ENCODE peak calls at places on chromosomes 11 and 22, in four cellular contexts. Q is heart left ventricle, Z is psoas muscle, P is OCI-LY7. S is an unnamed sample.

GRCh38 chr11:16787035-16787744 is 48.7 kb downstream of the C11orf58 start:
- DNase-seq in Q (no peak), Z (no peak), P (no peak), S (no peak)

GRCh38 chr11:112511906-112512305 is 251.2 kb upstream of the PLET1 start:
- DNase-seq in P (no peak), Z (no peak), Q (no peak), S (no peak)

GRCh38 chr11:128302425-128303186 is 284.8 kb downstream of the ETS1 start:
- DNase-seq in Q (no peak), P (peak), Z (no peak), S (peak)

GRCh38 chr11:79040348-79040747 is 400.5 kb downstream of the TENM4 start:
- DNase-seq in Z (no peak), P (no peak), Q (no peak), S (no peak)

GRCh38 chr11:111694851-111695250 is 71.3 kb downstream of the PPP2R1B start:
- DNase-seq in Z (peak), Q (no peak), P (peak), S (no peak)

GRCh38 chr11:11993814-11994213 is 14.6 kb downstream of the DKK3 start:
- DNase-seq in Q (no peak), P (no peak), Z (no peak), S (no peak)

GRCh38 chr11:112655386-112655785 is 305.8 kb upstream of the NCAM1 start:
- DNase-seq in Q (peak), P (no peak), Z (peak), S (no peak)

GRCh38 chr22:25714070-25714469 is 27.9 kb upstream of the MYO18B start:
- DNase-seq in Z (no peak), P (no peak), Q (no peak), S (no peak)

GRCh38 chr11:118998822-118999221 is 884 bp downstream of the CENATAC start:
- DNase-seq in Z (no peak), Q (no peak), P (no peak), S (no peak)

GRCh38 chr11:92546089-92546488 is 321.5 kb downstream of the FAT3 start:
- DNase-seq in Q (no peak), Z (no peak), P (no peak), S (no peak)

GRCh38 chr22:20131856-20132685 is 467 bp downstream of the ZDHHC8 start:
- DNase-seq in Z (peak), Q (no peak), P (no peak), S (no peak)

GRCh38 chr22:36439481-36440271 is 41.8 kb downstream of the TXN2 start:
- DNase-seq in Z (peak), Q (peak), P (no peak), S (no peak)

GRCh38 chr11:131748146-131749050 is 378.0 kb downstream of the NTM start:
- DNase-seq in P (peak), Z (peak), Q (no peak), S (peak)

GRCh38 chr11:613369-613968 is 2.3 kb downstream of the IRF7 start:
- DNase-seq in Z (no peak), Q (peak), P (peak), S (peak)

GRCh38 chr22:22424210-22424800 is 84.2 kb downstream of the ZNF280B start:
- DNase-seq in P (no peak), Z (no peak), Q (no peak), S (no peak)

GRCh38 chr11:66842896-66843775 is at the start of gene RCE1:
- DNase-seq in Z (peak), Q (peak), P (peak), S (peak)

GRCh38 chr22:42084874-42085273 is 5.4 kb downstream of the SMDT1 start:
- DNase-seq in Z (no peak), Q (no peak), P (no peak), S (no peak)

GRCh38 chr11:131002145-131002544 is 85.9 kb upstream of the SNX19 start:
- DNase-seq in P (no peak), Z (no peak), Q (no peak), S (no peak)

GRCh38 chr11:20162340-20162739 is 2.1 kb upstream of the DBX1 start:
- DNase-seq in Q (no peak), Z (no peak), P (no peak), S (no peak)

GRCh38 chr11:20163778-20164133 is 3.5 kb upstream of the DBX1 start:
- DNase-seq in P (no peak), Z (no peak), Q (no peak), S (no peak)

GRCh38 chr11:20164152-20164551 is 3.9 kb upstream of the DBX1 start:
- DNase-seq in Q (no peak), P (no peak), Z (no peak), S (no peak)

GRCh38 chr11:20161923-20162322 is 1.6 kb upstream of the DBX1 start:
- DNase-seq in P (no peak), Q (no peak), Z (no peak), S (no peak)

DNA sequence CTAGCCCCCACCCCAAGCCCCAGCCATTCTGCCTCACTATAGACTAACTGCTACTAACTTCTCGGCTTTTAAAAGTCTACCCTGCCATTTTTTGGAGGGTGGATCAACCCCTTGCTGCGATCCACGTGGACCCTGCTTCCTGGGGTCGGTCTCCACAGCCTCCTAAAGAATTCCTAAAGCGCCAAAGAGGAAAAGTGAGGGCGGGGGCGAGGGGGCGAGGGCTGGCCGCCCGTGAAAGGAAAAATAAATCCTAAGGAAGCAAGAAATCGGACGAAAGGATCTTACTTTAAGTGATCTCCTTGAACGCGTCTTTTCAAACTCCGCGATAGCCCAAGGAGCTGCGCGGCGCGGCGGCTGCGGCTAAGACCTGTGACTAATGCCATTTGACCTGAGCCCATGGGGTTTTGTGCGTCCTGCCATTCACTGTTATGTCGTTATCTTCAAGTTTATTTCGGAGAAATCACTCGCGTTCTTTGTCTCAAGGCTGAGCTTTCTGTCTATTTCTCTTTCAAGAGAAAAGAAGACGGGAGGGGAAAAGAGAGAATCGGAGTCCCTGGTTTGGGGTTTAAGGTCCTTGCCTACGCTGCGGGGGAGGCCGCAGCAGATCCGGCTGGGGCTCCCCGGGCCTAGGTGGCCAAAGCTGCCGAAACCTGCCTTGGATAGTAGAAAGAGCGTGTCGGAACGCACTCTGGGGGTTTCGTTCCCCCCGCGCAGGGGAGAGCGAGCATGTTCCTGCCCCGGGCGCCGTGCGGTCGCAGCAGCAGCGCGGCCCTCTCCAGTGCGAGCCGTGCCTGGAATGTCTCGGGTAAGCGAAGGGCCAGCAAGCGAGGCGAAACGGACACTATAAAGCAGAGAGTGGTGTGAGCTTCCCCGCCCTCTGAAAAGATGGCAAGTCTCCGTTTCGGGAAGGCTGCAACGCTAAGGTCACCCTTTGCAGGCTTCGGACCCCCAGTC is 2.8 kb upstream of the DBX1 start:
- DNase-seq in Q (no peak), Z (no peak), P (no peak), S (no peak)
- H3K4me3 ChIP-seq in Q (peak), Z (peak), P (no peak), S (no peak)

GRCh38 chr11:68685656-68686380 is 1.5 kb downstream of the GAL start:
- DNase-seq in Z (no peak), Q (no peak), P (no peak), S (no peak)

GRCh38 chr11:68683086-68683951 is 1.0 kb upstream of the GAL start:
- DNase-seq in P (no peak), Q (no peak), Z (no peak), S (no peak)

GRCh38 chr11:68682531-68682931 is 1.8 kb upstream of the GAL start:
- DNase-seq in Q (no peak), Z (no peak), P (no peak), S (no peak)

GRCh38 chr11:68684385-68685356 is at the start of gene GAL:
- DNase-seq in P (no peak), Q (no peak), Z (no peak), S (no peak)

DNA sequence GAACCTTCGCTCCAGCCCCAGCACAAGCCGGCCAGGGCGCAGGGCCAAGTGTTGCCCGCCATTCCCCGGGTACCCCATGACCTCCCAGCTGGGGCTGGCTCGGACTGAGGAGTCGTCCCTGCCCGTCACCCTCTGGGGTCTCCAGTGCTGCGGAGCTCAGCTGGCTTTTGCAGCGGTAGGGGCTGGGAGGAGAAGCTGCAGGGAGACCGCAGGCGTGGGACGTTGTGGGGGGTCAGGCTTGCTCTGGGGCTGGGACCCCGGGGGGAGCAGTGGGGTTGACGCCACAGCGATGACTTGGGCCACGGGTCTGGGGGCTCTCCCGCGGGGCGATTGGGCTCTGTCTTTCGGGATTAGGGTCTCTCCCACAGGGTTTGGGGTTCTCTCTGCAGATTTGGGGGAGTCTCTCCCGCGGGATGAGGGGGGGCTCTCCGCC is 376 bp upstream of the GAL start:
- DNase-seq in Q (no peak), Z (no peak), P (no peak), S (no peak)
- H3K4me3 ChIP-seq in Q (no peak), Z (peak), P (no peak), S (no peak)

GRCh38 chr11:64598106-64598796 is 7.2 kb downstream of the SLC22A12 start:
- DNase-seq in Q (peak), Z (no peak), P (no peak), S (no peak)

GRCh38 chr11:64599698-64600211 is 8.7 kb downstream of the SLC22A12 start:
- DNase-seq in P (no peak), Q (peak), Z (no peak), S (no peak)

GRCh38 chr11:64598797-64599697 is 8.0 kb downstream of the SLC22A12 start:
- DNase-seq in Q (peak), Z (peak), P (no peak), S (no peak)

GRCh38 chr11:64600281-64600992 is 9.4 kb downstream of the SLC22A12 start:
- DNase-seq in Z (no peak), Q (peak), P (no peak), S (no peak)

GRCh38 chr11:64597671-64598101 is 6.7 kb downstream of the SLC22A12 start:
- DNase-seq in Z (peak), P (no peak), Q (peak), S (no peak)
- H3K4me3 ChIP-seq in Z (no peak), P (no peak), Q (no peak), S (no peak)

GRCh38 chr11:35580397-35580781 is 37.9 kb upstream of the FJX1 start:
- DNase-seq in Q (no peak), P (no peak), Z (no peak), S (no peak)
- H3K4me3 ChIP-seq in Q (no peak), P (no peak), Z (no peak), S (no peak)

S was measured in Jurkat, Clone E6-1.